ENCODE peak calls at places on chromosomes 16 and 17, in four cellular contexts. One of them, this sample, is unnamed.

GRCh38 chr16:66585477-66586239 is 6.4 kb downstream of the CMTM2 start:
- DNase-seq in glutamatergic neuron: no peak
- DNase-seq in lower leg skin: no peak
- DNase-seq in adrenal gland: no peak
- DNase-seq in this sample: peak; percentile 65

GRCh38 chr17:9023389-9024210 is 2.3 kb downstream of the NTN1 start:
- DNase-seq in lower leg skin: no peak
- DNase-seq in adrenal gland: no peak
- DNase-seq in glutamatergic neuron: no peak
- DNase-seq in this sample: no peak

GRCh38 chr17:66098040-66098439 is 93.9 kb downstream of the CEP112 start:
- DNase-seq in lower leg skin: no peak
- DNase-seq in glutamatergic neuron: no peak
- DNase-seq in adrenal gland: no peak
- DNase-seq in this sample: no peak

GRCh38 chr17:2723505-2723996 is 12.0 kb upstream of the CLUH start:
- DNase-seq in glutamatergic neuron: peak; percentile 59
- DNase-seq in lower leg skin: no peak
- DNase-seq in adrenal gland: no peak
- DNase-seq in this sample: no peak

GRCh38 chr16:83200005-83200779 is 573.4 kb downstream of the CDH13 start:
- DNase-seq in adrenal gland: no peak
- DNase-seq in glutamatergic neuron: no peak
- DNase-seq in lower leg skin: no peak
- DNase-seq in this sample: no peak

GRCh38 chr17:40980594-40980993 is 3.5 kb downstream of the KRT40 start:
- DNase-seq in adrenal gland: no peak
- DNase-seq in lower leg skin: no peak
- DNase-seq in glutamatergic neuron: peak; percentile 27
- DNase-seq in this sample: no peak

GRCh38 chr17:42920922-42921321 is 20.3 kb downstream of the G6PC1 start:
- DNase-seq in glutamatergic neuron: no peak
- DNase-seq in lower leg skin: no peak
- DNase-seq in adrenal gland: no peak
- DNase-seq in this sample: no peak

GRCh38 chr17:29178750-29179231 is 1.4 kb downstream of the MYO18A start:
- DNase-seq in adrenal gland: no peak
- DNase-seq in lower leg skin: peak; percentile 86
- DNase-seq in glutamatergic neuron: no peak
- DNase-seq in this sample: no peak

GRCh38 chr17:3512512-3513171 is 36.8 kb downstream of the ASPA start:
- DNase-seq in glutamatergic neuron: peak; percentile 46
- DNase-seq in adrenal gland: no peak
- DNase-seq in lower leg skin: peak; percentile 93
- DNase-seq in this sample: no peak

GRCh38 chr17:50219345-50219744 is 17.9 kb upstream of the COL1A1 start:
- DNase-seq in adrenal gland: no peak
- DNase-seq in glutamatergic neuron: no peak
- DNase-seq in lower leg skin: no peak
- DNase-seq in this sample: no peak

GRCh38 chr17:74744349-74744713 is 4.1 kb upstream of the NHERF1 start:
- DNase-seq in glutamatergic neuron: no peak
- DNase-seq in adrenal gland: peak; percentile 20
- DNase-seq in lower leg skin: no peak
- DNase-seq in this sample: no peak

GRCh38 chr17:37841232-37841631 is 83.0 kb upstream of the TBC1D3K start:
- DNase-seq in adrenal gland: no peak
- DNase-seq in lower leg skin: no peak
- DNase-seq in glutamatergic neuron: no peak
- DNase-seq in this sample: no peak

GRCh38 chr17:55527520-55528118 is 16.4 kb upstream of the SMIM36 start:
- DNase-seq in glutamatergic neuron: peak; percentile 27
- DNase-seq in adrenal gland: peak; percentile 29
- DNase-seq in lower leg skin: no peak
- DNase-seq in this sample: no peak

GRCh38 chr17:60102632-60103047 is 23.9 kb upstream of the HEATR6 start:
- DNase-seq in glutamatergic neuron: no peak
- DNase-seq in adrenal gland: no peak
- DNase-seq in lower leg skin: no peak
- DNase-seq in this sample: peak; percentile 81

GRCh38 chr17:27293898-27294688 is at the start of gene WSB1:
- DNase-seq in lower leg skin: peak; percentile 99
- DNase-seq in adrenal gland: peak; percentile 94
- DNase-seq in glutamatergic neuron: peak; percentile 92
- DNase-seq in this sample: peak; percentile 92

GRCh38 chr17:74682442-74683190 is 30.1 kb downstream of the CD300LF start:
- DNase-seq in glutamatergic neuron: no peak
- DNase-seq in adrenal gland: no peak
- DNase-seq in lower leg skin: no peak
- DNase-seq in this sample: no peak

GRCh38 chr17:29722411-29723198 is 99.9 kb upstream of the CORO6 start:
- DNase-seq in adrenal gland: peak; percentile 39
- DNase-seq in glutamatergic neuron: no peak
- DNase-seq in lower leg skin: no peak
- DNase-seq in this sample: peak; percentile 76

GRCh38 chr17:82985973-82986372 is 93.4 kb upstream of the METRNL start:
- DNase-seq in lower leg skin: peak; percentile 86
- DNase-seq in adrenal gland: no peak
- DNase-seq in glutamatergic neuron: no peak
- DNase-seq in this sample: no peak

GRCh38 chr17:15490634-15491261 is 23.3 kb upstream of the CDRT4 start:
- DNase-seq in glutamatergic neuron: peak; percentile 28
- DNase-seq in adrenal gland: peak; percentile 46
- DNase-seq in lower leg skin: peak; percentile 94
- DNase-seq in this sample: no peak

GRCh38 chr16:19858006-19858653 is 26.5 kb downstream of the GPRC5B start:
- DNase-seq in glutamatergic neuron: no peak
- DNase-seq in lower leg skin: no peak
- DNase-seq in adrenal gland: no peak
- DNase-seq in this sample: no peak

GRCh38 chr17:78154903-78155811 is 9.0 kb downstream of the C17orf99 start:
- DNase-seq in lower leg skin: no peak
- DNase-seq in adrenal gland: no peak
- DNase-seq in glutamatergic neuron: no peak
- DNase-seq in this sample: peak; percentile 71

GRCh38 chr17:67256075-67256732 is 11.2 kb upstream of the HELZ start:
- DNase-seq in lower leg skin: no peak
- DNase-seq in glutamatergic neuron: no peak
- DNase-seq in adrenal gland: no peak
- DNase-seq in this sample: no peak

DNA sequence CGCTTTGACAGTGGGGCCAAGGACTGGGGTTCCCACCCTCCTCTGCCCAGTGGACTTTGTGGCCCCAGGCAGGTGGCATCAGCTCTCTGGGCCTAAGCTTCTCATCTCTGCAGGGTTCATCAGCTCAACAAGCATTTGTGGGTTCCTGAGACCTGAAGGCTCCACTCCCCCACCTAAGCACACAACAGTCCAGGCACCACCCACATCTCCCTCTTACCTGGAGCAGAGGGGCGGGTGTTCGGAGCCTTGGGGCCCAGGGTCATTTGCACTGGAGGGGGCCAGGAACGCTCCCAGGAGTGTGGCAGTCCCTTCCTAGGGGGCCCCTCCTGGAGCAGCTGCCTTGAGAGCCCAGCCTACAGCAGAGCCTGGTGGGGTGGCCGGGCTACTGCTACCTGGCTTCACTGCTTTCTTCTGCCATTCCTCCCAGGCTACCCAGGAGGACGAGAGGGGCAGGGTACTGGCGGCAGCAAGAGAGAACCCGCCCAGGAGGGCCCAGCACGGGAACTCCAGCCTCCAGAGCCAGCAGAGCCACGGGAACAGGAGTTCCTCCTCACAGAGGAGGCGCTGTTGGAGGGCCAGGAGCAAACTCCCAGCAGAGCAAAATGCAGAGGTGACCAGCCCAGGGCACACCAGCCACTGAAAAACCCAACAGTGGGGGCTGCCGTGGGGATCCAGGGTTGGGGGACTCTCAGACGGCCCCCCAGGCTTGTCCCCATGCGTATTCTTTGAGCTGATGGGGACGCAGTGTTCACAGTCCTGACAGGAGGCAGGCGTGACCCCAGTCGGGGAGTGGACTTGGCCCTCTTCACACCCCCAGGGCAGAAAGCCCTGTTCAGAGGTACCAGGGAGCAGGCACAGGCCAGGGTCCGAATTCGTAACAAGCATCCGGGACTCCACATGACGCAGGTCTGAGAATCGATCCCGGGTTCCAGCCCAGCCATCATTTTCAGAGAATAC is 35.1 kb upstream of the SLC38A10 start:
- DNase-seq in glutamatergic neuron: peak; percentile 38
- DNase-seq in lower leg skin: no peak
- DNase-seq in adrenal gland: no peak
- DNase-seq in this sample: no peak
- TF ChIP-seq CTCF in glutamatergic neuron: no peak
- TF ChIP-seq CTCF in lower leg skin: no peak
- TF ChIP-seq CTCF in adrenal gland: no peak
- TF ChIP-seq CTCF in this sample: no peak

GRCh38 chr16:68367034-68367433 is 56.2 kb downstream of the PRMT7 start:
- DNase-seq in adrenal gland: no peak
- DNase-seq in glutamatergic neuron: no peak
- DNase-seq in lower leg skin: no peak
- DNase-seq in this sample: no peak
- TF ChIP-seq CTCF in adrenal gland: peak; percentile 23
- TF ChIP-seq CTCF in glutamatergic neuron: peak; percentile 57
- TF ChIP-seq CTCF in lower leg skin: no peak
- TF ChIP-seq CTCF in this sample: peak; percentile 61

DNA sequence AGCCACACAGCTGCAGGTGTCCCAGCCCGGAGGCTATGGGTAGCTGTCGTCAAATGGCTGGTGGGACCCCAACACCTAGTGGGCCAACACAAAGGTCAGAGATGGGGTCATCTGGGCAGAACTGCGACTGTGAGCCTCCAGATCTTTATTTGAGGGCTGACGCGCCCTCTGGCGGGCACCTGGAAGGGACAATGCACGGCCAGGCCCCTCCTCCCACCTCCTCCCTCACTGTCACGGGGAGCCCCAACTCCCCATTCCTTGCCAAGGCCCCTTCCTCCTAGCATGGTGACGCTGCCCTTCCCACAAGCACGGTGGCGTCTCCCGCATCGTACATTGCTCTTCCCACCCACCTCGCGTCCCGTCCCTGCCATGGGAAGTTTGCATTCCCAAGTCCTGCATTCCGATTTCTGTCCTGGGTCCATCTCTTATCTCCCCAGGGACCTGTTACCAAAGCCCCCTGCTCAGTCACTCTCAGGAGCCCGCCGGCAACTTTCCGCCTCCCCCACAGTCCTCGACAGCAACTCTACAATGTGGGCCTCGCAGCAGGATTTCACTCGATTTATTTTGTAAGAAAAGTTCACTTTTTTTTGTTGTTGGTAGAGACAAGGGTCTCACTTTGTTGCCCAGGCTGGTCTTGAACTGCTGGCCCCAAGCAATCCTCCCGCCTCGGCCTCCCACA is 1.0 kb downstream of the TLE7 start:
- DNase-seq in glutamatergic neuron: no peak
- DNase-seq in adrenal gland: no peak
- DNase-seq in lower leg skin: no peak
- DNase-seq in this sample: no peak
- TF ChIP-seq CTCF in glutamatergic neuron: no peak
- TF ChIP-seq CTCF in adrenal gland: no peak
- TF ChIP-seq CTCF in lower leg skin: no peak
- TF ChIP-seq CTCF in this sample: no peak

DNA sequence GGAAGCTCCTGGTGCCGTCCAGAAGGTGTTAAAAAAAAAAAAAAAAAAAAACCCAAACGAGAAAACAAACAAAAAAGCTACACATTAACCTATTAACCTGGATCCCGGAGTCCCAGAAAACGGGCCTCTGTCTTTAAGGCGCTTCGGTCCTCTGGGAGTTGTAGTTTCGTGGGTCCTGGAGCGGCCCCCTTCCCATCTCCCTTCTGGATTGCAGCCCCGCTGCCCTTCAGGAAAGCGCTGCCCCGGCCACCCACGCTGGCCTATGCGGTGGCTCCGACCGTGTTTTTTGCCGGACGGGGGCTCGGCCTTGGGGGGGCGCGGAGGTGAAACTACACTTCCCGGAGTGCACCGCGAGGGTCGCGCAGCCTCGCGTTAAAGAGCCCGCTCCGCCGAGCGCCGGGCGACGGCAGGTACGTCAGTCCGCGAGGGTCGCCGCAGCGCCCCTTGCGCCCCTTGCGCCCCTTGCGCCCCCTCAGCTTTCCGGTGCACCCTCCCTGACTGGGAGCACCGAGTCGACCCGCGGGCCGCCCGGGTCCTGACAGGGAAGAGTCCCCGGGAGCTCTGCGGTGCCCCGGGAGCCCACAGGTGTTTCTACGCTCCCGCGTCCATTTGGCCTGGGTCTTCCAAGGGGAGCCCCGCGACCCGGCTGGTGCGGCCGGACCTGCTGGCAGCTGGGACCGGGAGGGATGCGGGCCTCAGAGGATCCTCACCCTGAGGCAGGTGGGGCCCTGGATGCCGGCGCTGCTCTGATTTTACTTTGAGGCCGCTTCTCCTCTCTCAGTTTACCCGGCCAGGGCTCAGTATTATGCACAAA is at the start of gene FCSK:
- DNase-seq in glutamatergic neuron: peak; percentile 67
- DNase-seq in adrenal gland: peak; percentile 58
- DNase-seq in lower leg skin: no peak
- DNase-seq in this sample: no peak
- TF ChIP-seq CTCF in glutamatergic neuron: peak; percentile 39
- TF ChIP-seq CTCF in adrenal gland: no peak
- TF ChIP-seq CTCF in lower leg skin: no peak
- TF ChIP-seq CTCF in this sample: no peak

GRCh38 chr16:85757341-85757822 is 6.5 kb upstream of the C16orf74 start:
- DNase-seq in lower leg skin: no peak
- DNase-seq in glutamatergic neuron: no peak
- DNase-seq in adrenal gland: no peak
- DNase-seq in this sample: no peak
- TF ChIP-seq CTCF in lower leg skin: no peak
- TF ChIP-seq CTCF in glutamatergic neuron: no peak
- TF ChIP-seq CTCF in adrenal gland: no peak
- TF ChIP-seq CTCF in this sample: no peak

DNA sequence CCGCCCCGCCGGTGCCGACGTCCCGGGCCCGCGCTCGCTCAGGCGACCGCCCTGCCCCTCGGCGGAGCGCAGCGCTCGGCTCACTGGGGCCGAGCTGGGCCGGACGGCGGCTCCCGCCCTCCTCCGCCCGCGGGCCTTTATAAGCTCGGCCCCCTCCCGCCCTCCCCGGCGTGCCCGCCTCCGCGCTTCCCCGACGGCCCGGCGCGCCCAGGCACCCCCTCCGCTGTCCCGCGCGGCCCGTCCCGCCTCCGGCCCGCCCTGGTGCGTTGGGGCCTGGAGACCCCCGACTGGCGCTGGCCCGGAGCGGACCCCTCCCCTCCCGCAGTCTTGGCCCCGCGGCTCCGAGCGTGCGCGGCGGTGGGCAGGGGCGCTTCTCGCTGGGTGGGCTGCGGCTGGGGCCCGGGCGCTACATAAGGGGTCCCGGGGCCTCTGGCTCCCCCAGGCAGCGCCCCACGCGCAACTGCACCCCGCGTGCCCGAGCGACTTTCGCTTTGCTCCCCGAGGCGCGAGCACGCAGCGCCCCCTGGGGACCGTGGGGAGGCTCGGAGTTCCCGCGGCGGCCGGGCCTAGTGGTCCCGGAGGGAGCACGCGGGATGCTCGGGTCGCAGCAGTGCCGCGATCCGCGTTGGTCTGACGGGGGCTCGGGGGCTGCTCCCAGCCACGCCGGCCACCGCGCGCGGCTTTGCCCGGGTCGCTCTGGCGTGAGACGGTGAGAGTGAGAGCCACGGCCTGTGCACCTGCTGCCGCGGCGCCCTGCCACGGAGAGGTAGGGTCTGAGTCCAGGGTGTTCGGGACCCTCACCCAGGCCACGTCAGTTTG is at the start of gene PIEZO1:
- DNase-seq in adrenal gland: peak; percentile 80
- DNase-seq in lower leg skin: peak; percentile 93
- DNase-seq in glutamatergic neuron: no peak
- DNase-seq in this sample: peak; percentile 74
- TF ChIP-seq CTCF in adrenal gland: peak; percentile 62
- TF ChIP-seq CTCF in lower leg skin: peak; percentile 66
- TF ChIP-seq CTCF in glutamatergic neuron: peak; percentile 44
- TF ChIP-seq CTCF in this sample: peak; percentile 97

GRCh38 chr17:79840204-79840988 is 1.2 kb upstream of the CBX4 start:
- DNase-seq in glutamatergic neuron: peak; percentile 74
- DNase-seq in lower leg skin: peak; percentile 96
- DNase-seq in adrenal gland: peak; percentile 66
- DNase-seq in this sample: no peak
- TF ChIP-seq CTCF in glutamatergic neuron: no peak
- TF ChIP-seq CTCF in lower leg skin: no peak
- TF ChIP-seq CTCF in adrenal gland: no peak
- TF ChIP-seq CTCF in this sample: no peak

This sample was measured in CD14-positive monocyte.